ENCODE peak calls at places on chromosomes 11 and 22, in four cellular contexts. R is non-pigmented ciliary epithelial cell, N is AG04449, C is neural progenitor cell. A is an unnamed sample.

GRCh38 chr11:76410771-76411423 is 29.8 kb downstream of the GVQW3 start:
- DNase-seq in C (no peak), N (no peak), R (no peak), A (no peak)

GRCh38 chr22:35961480-35961902 is 67.1 kb downstream of the RBFOX2 start:
- DNase-seq in R (no peak), C (peak; percentile 86), N (peak; percentile 70), A (no peak)

GRCh38 chr11:117179048-117179999 is 781 bp downstream of the SIDT2 start:
- DNase-seq in N (no peak), C (peak; percentile 34), R (no peak), A (peak; percentile 60)

GRCh38 chr11:70501933-70502540 is 103.7 kb downstream of the CTTN start:
- DNase-seq in C (no peak), R (no peak), N (no peak), A (no peak)

GRCh38 chr22:27438271-27438980 is 363.1 kb downstream of the MN1 start:
- DNase-seq in C (peak; percentile 92), R (no peak), N (no peak), A (no peak)

GRCh38 chr11:130819561-130819960 is 96.7 kb downstream of the SNX19 start:
- DNase-seq in R (no peak), C (no peak), N (no peak), A (no peak)

GRCh38 chr11:45385844-45386243 is 99.7 kb upstream of the SYT13 start:
- DNase-seq in N (no peak), C (no peak), R (no peak), A (no peak)

GRCh38 chr22:35883028-35883620 is 145.5 kb downstream of the RBFOX2 start:
- DNase-seq in C (peak; percentile 19), N (no peak), R (no peak), A (no peak)

GRCh38 chr22:39147335-39148023 is 5.0 kb downstream of the CBX7 start:
- DNase-seq in R (no peak), N (no peak), C (no peak), A (no peak)

GRCh38 chr11:762421-763072 is 14.7 kb downstream of the GATD1 start:
- DNase-seq in N (no peak), R (no peak), C (no peak), A (no peak)

GRCh38 chr11:121615506-121615905 is 162.7 kb upstream of the SORL1-AS1 start:
- DNase-seq in C (no peak), R (peak; percentile 27), N (no peak), A (no peak)

A was measured in effector memory CD8-positive, alpha-beta T cell.